ENCODE peak calls at places on chromosomes 4 and X, in nine cellular contexts. L, B, Y, W, E, V, Q, Z and D are unnamed samples.

GRCh38 chr4:159464302-159464701 is 361.4 kb downstream of the RAPGEF2 start:
- DNase-seq in L (no peak), B (no peak), Y (no peak), W (no peak), E (no peak), V (no peak), Q (no peak), Z (no peak), D (no peak)

GRCh38 chr4:72295966-72296557 is 264.3 kb downstream of the NPFFR2 start:
- DNase-seq in L (no peak), B (peak; percentile 61), Y (peak; percentile 50), W (no peak), E (no peak), V (no peak), Q (no peak), Z (peak; percentile 6), D (no peak)

GRCh38 chr4:176601156-176601555 is 191.6 kb downstream of the VEGFC start:
- DNase-seq in L (no peak), B (no peak), Y (no peak), W (no peak), E (no peak), V (no peak), Q (no peak), Z (no peak), D (no peak)

GRCh38 chr4:125719987-125720386 is 405.2 kb downstream of the FAT4 start:
- DNase-seq in L (peak; percentile 3), B (no peak), Y (no peak), W (no peak), E (no peak), V (no peak), Q (no peak), Z (no peak), D (no peak)

GRCh38 chrX:145405012-145405411 is 157.7 kb downstream of the SPANXN1 start:
- DNase-seq in L (peak; percentile 21), B (peak; percentile 10), Y (no peak), W (no peak), E (no peak), V (no peak), Q (no peak), Z (peak; percentile 8), D (no peak)

GRCh38 chr4:155948541-155948940 is 5.1 kb downstream of the CTSO start:
- DNase-seq in L (no peak), B (peak; percentile 2), Y (no peak), W (no peak), E (no peak), V (no peak), Q (no peak), Z (no peak), D (no peak)

GRCh38 chr4:123449362-123449761 is 52.8 kb downstream of the SPRY1 start:
- DNase-seq in L (no peak), B (no peak), Y (no peak), W (no peak), E (no peak), V (no peak), Q (no peak), Z (no peak), D (no peak)

GRCh38 chrX:101595739-101596419 is 21.9 kb downstream of the ARMCX6 start:
- DNase-seq in L (peak; percentile 64), B (peak; percentile 52), Y (peak; percentile 33), W (no peak), E (no peak), V (peak; percentile 16), Q (peak; percentile 36), Z (peak; percentile 44), D (no peak)

GRCh38 chr4:60081839-60082238 is 1118.3 kb upstream of the ADGRL3 start:
- DNase-seq in L (no peak), B (no peak), Y (no peak), W (no peak), E (no peak), V (no peak), Q (no peak), Z (no peak), D (no peak)

GRCh38 chrX:106959897-106960296 is 39.7 kb downstream of the CLDN2 start:
- DNase-seq in L (peak; percentile 17), B (peak; percentile 3), Y (no peak), W (no peak), E (no peak), V (no peak), Q (no peak), Z (no peak), D (no peak)

GRCh38 chrX:1453951-1454785 is 1.5 kb upstream of the ASMTL start:
- DNase-seq in L (peak; percentile 86), B (peak; percentile 84), Y (no peak), W (peak; percentile 91), E (peak; percentile 98), V (peak; percentile 87), Q (peak; percentile 87), Z (no peak), D (peak; percentile 74)

GRCh38 chrX:155334486-155335316 is at the start of gene CLIC2:
- DNase-seq in L (no peak), B (peak; percentile 27), Y (peak; percentile 81), W (no peak), E (no peak), V (peak; percentile 32), Q (no peak), Z (no peak), D (peak; percentile 9)

GRCh38 chrX:65196758-65197371 is 220.6 kb upstream of the ZC4H2 start:
- DNase-seq in L (peak; percentile 37), B (no peak), Y (no peak), W (no peak), E (peak; percentile 42), V (no peak), Q (no peak), Z (no peak), D (no peak)

GRCh38 chr4:47703008-47703407 is 134.9 kb downstream of the CORIN start:
- DNase-seq in L (no peak), B (no peak), Y (no peak), W (no peak), E (no peak), V (no peak), Q (no peak), Z (no peak), D (no peak)

GRCh38 chr4:81970454-81970853 is 403.3 kb downstream of the HNRNPD start:
- DNase-seq in L (no peak), B (no peak), Y (no peak), W (no peak), E (no peak), V (no peak), Q (no peak), Z (no peak), D (no peak)

GRCh38 chrX:41333744-41333993 is 293 bp upstream of the DDX3X start:
- DNase-seq in L (no peak), B (no peak), Y (peak; percentile 49), W (no peak), E (no peak), V (no peak), Q (peak; percentile 75), Z (peak; percentile 84), D (no peak)

GRCh38 chr4:156475322-156475721 is 496.3 kb downstream of the PDGFC start:
- DNase-seq in L (peak; percentile 5), B (peak; percentile 60), Y (peak; percentile 30), W (no peak), E (no peak), V (no peak), Q (no peak), Z (no peak), D (no peak)

GRCh38 chr4:181761130-181761529 is 482.1 kb upstream of the TENM3 start:
- DNase-seq in L (no peak), B (no peak), Y (no peak), W (no peak), E (no peak), V (no peak), Q (no peak), Z (no peak), D (no peak)

GRCh38 chr4:73021634-73022033 is 47.9 kb downstream of the COX18 start:
- DNase-seq in L (peak; percentile 4), B (peak; percentile 55), Y (no peak), W (no peak), E (no peak), V (no peak), Q (no peak), Z (no peak), D (no peak)

GRCh38 chrX:73127700-73128241 is 48.5 kb upstream of the PABPC1L2A start:
- DNase-seq in L (no peak), B (peak; percentile 5), Y (no peak), W (no peak), E (peak; percentile 40), V (no peak), Q (no peak), Z (no peak), D (no peak)

GRCh38 chrX:15319075-15319474 is 3.6 kb upstream of the ASB11 start:
- DNase-seq in L (no peak), B (no peak), Y (no peak), W (no peak), E (no peak), V (no peak), Q (no peak), Z (no peak), D (no peak)

GRCh38 chr4:36111180-36111579 is 133.1 kb downstream of the ARAP2 start:
- DNase-seq in L (no peak), B (no peak), Y (no peak), W (no peak), E (no peak), V (no peak), Q (no peak), Z (no peak), D (no peak)

GRCh38 chr4:14752341-14753046 is 249.8 kb upstream of the CPEB2 start:
- DNase-seq in L (no peak), B (no peak), Y (no peak), W (no peak), E (no peak), V (no peak), Q (no peak), Z (no peak), D (no peak)

GRCh38 chrX:105552395-105552794 is 269.9 kb upstream of the NRK start:
- DNase-seq in L (no peak), B (no peak), Y (no peak), W (no peak), E (no peak), V (no peak), Q (no peak), Z (no peak), D (no peak)

GRCh38 chr4:128249787-128250668 is 37.6 kb downstream of the PGRMC2 start:
- DNase-seq in L (no peak), B (no peak), Y (no peak), W (no peak), E (no peak), V (no peak), Q (no peak), Z (no peak), D (no peak)

GRCh38 chr4:56130609-56131150 is 181.9 kb downstream of the CEP135 start:
- DNase-seq in L (no peak), B (no peak), Y (no peak), W (no peak), E (no peak), V (no peak), Q (no peak), Z (no peak), D (no peak)

GRCh38 chr4:24488399-24489164 is 95.8 kb downstream of the DHX15 start:
- DNase-seq in L (peak; percentile 81), B (peak; percentile 89), Y (no peak), W (no peak), E (no peak), V (peak; percentile 68), Q (peak; percentile 39), Z (peak; percentile 56), D (no peak)

GRCh38 chrX:132758778-132759177 is 199.7 kb downstream of the HS6ST2 start:
- DNase-seq in L (no peak), B (no peak), Y (no peak), W (no peak), E (no peak), V (no peak), Q (no peak), Z (no peak), D (no peak)

GRCh38 chr4:151204925-151205524 is 71.9 kb upstream of the PRSS48 start:
- DNase-seq in L (peak; percentile 15), B (no peak), Y (no peak), W (no peak), E (no peak), V (no peak), Q (no peak), Z (no peak), D (no peak)

GRCh38 chrX:110741213-110741796 is 54.3 kb downstream of the CHRDL1 start:
- DNase-seq in L (no peak), B (peak; percentile 47), Y (no peak), W (no peak), E (no peak), V (no peak), Q (no peak), Z (no peak), D (no peak)

GRCh38 chrX:150334998-150335397 is 28.1 kb upstream of the MAMLD1 start:
- DNase-seq in L (no peak), B (no peak), Y (no peak), W (no peak), E (no peak), V (no peak), Q (no peak), Z (no peak), D (peak; percentile 12)